ENCODE peak calls at places on chromosomes 16 and 17, in four cellular contexts. One of them, this sample, is unnamed. For H3K9me3, the result is how much of the 10 kb centered on the place peaks cover.

GRCh38 chr17:28853295-28853694 is 1.5 kb upstream of the ERAL1 start:
- DNase-seq in lower lobe of right lung: no peak
- DNase-seq in body of pancreas: no peak
- DNase-seq in left lung: no peak
- DNase-seq in this sample: no peak

GRCh38 chr17:79955167-79955549 is 80.5 kb downstream of the TBC1D16 start:
- DNase-seq in lower lobe of right lung: peak
- DNase-seq in left lung: peak
- DNase-seq in body of pancreas: peak
- DNase-seq in this sample: peak

GRCh38 chr17:75096082-75096625 is 8.4 kb downstream of the SLC16A5 start:
- DNase-seq in body of pancreas: peak
- DNase-seq in left lung: peak
- DNase-seq in lower lobe of right lung: peak
- DNase-seq in this sample: no peak

GRCh38 chr17:56142325-56142724 is 10.9 kb upstream of the ANKFN1 start:
- DNase-seq in body of pancreas: peak
- DNase-seq in lower lobe of right lung: no peak
- DNase-seq in left lung: no peak
- DNase-seq in this sample: no peak

GRCh38 chr16:30120340-30121105 is 2.5 kb downstream of the MAPK3 start:
- DNase-seq in lower lobe of right lung: no peak
- DNase-seq in body of pancreas: no peak
- DNase-seq in left lung: no peak
- DNase-seq in this sample: no peak

GRCh38 chr16:64362193-64362592 is 759.7 kb downstream of the CDH11 start:
- DNase-seq in body of pancreas: no peak
- DNase-seq in lower lobe of right lung: no peak
- DNase-seq in left lung: no peak
- DNase-seq in this sample: no peak

GRCh38 chr17:38584350-38584925 is 21.3 kb downstream of the SRCIN1 start:
- DNase-seq in lower lobe of right lung: peak
- DNase-seq in body of pancreas: peak
- DNase-seq in left lung: peak
- DNase-seq in this sample: no peak

GRCh38 chr16:66662445-66663194 is 33.9 kb downstream of the CMTM4 start:
- DNase-seq in left lung: no peak
- DNase-seq in lower lobe of right lung: no peak
- DNase-seq in body of pancreas: no peak
- DNase-seq in this sample: no peak

GRCh38 chr17:40556198-40556661 is 9.0 kb downstream of the CCR7 start:
- DNase-seq in left lung: no peak
- DNase-seq in body of pancreas: no peak
- DNase-seq in lower lobe of right lung: no peak
- DNase-seq in this sample: no peak

GRCh38 chr17:50363217-50364060 is 9.5 kb downstream of the MRPL27 start:
- DNase-seq in lower lobe of right lung: no peak
- DNase-seq in body of pancreas: no peak
- DNase-seq in left lung: no peak
- DNase-seq in this sample: no peak

GRCh38 chr17:81838753-81839255 is 4.0 kb upstream of the PPP1R27 start:
- DNase-seq in lower lobe of right lung: no peak
- DNase-seq in body of pancreas: no peak
- DNase-seq in left lung: no peak
- DNase-seq in this sample: no peak

GRCh38 chr17:27810211-27810901 is 10.0 kb upstream of the NOS2 start:
- DNase-seq in left lung: no peak
- DNase-seq in lower lobe of right lung: no peak
- DNase-seq in body of pancreas: no peak
- DNase-seq in this sample: no peak

GRCh38 chr17:31678431-31678830 is 180.6 kb downstream of the COPRS start:
- DNase-seq in lower lobe of right lung: no peak
- DNase-seq in body of pancreas: no peak
- DNase-seq in left lung: no peak
- DNase-seq in this sample: peak

GRCh38 chr16:71707199-71707598 is 17.3 kb downstream of the PHLPP2 start:
- DNase-seq in body of pancreas: no peak
- DNase-seq in lower lobe of right lung: no peak
- DNase-seq in left lung: no peak
- DNase-seq in this sample: no peak

GRCh38 chr17:68580236-68580903 is 20.8 kb downstream of the FAM20A start:
- DNase-seq in lower lobe of right lung: peak
- DNase-seq in left lung: peak
- DNase-seq in body of pancreas: no peak
- DNase-seq in this sample: peak

GRCh38 chr17:63841350-63842172 is 924 bp downstream of the SMARCD2 start:
- DNase-seq in body of pancreas: peak
- DNase-seq in lower lobe of right lung: peak
- DNase-seq in left lung: peak
- DNase-seq in this sample: peak

GRCh38 chr17:28545141-28545503 is 7.3 kb downstream of the UNC119 start:
- DNase-seq in lower lobe of right lung: no peak
- DNase-seq in left lung: no peak
- DNase-seq in body of pancreas: no peak
- DNase-seq in this sample: no peak

GRCh38 chr17:7217113-7217987 is 2.3 kb downstream of the DLG4 start:
- DNase-seq in lower lobe of right lung: no peak
- DNase-seq in left lung: no peak
- DNase-seq in body of pancreas: peak
- DNase-seq in this sample: no peak

GRCh38 chr16:28131210-28131609 is 67.7 kb upstream of the GSG1L start:
- DNase-seq in body of pancreas: no peak
- DNase-seq in lower lobe of right lung: no peak
- DNase-seq in left lung: no peak
- DNase-seq in this sample: no peak

GRCh38 chr16:2008009-2008526 is 1.6 kb downstream of the ZNF598 start:
- DNase-seq in body of pancreas: peak
- DNase-seq in left lung: peak
- DNase-seq in lower lobe of right lung: no peak
- DNase-seq in this sample: no peak

GRCh38 chr16:57374067-57374534 is 1.8 kb downstream of the CX3CL1 start:
- DNase-seq in left lung: no peak
- DNase-seq in body of pancreas: no peak
- DNase-seq in lower lobe of right lung: no peak
- DNase-seq in this sample: no peak

GRCh38 chr17:58318627-58319180 is 9.9 kb downstream of the TSPOAP1 start:
- DNase-seq in left lung: no peak
- DNase-seq in body of pancreas: no peak
- DNase-seq in lower lobe of right lung: peak
- DNase-seq in this sample: no peak

GRCh38 chr16:50571786-50572185 is 23.6 kb downstream of the NKD1 start:
- DNase-seq in left lung: no peak
- DNase-seq in lower lobe of right lung: no peak
- DNase-seq in body of pancreas: no peak
- DNase-seq in this sample: no peak

GRCh38 chr16:1976216-1976520 is 4.3 kb downstream of the TBL3 start:
- DNase-seq in lower lobe of right lung: no peak
- DNase-seq in left lung: no peak
- DNase-seq in body of pancreas: no peak
- DNase-seq in this sample: no peak

GRCh38 chr17:4932756-4933155 is 679 bp downstream of the GP1BA start:
- DNase-seq in body of pancreas: no peak
- DNase-seq in left lung: peak
- DNase-seq in lower lobe of right lung: no peak
- DNase-seq in this sample: no peak

GRCh38 chr16:25978227-25978626 is 286.5 kb downstream of the HS3ST4 start:
- DNase-seq in lower lobe of right lung: no peak
- DNase-seq in left lung: no peak
- DNase-seq in body of pancreas: peak
- DNase-seq in this sample: no peak

GRCh38 chr17:3926860-3927627 is 10.8 kb upstream of the P2RX1 start:
- DNase-seq in lower lobe of right lung: no peak
- DNase-seq in body of pancreas: no peak
- DNase-seq in left lung: no peak
- DNase-seq in this sample: no peak

GRCh38 chr17:17125136-17126084 is 80.7 kb downstream of the PLD6 start:
- DNase-seq in lower lobe of right lung: peak
- DNase-seq in body of pancreas: no peak
- DNase-seq in left lung: peak
- DNase-seq in this sample: no peak

GRCh38 chr16:78932395-78932794 is 668.1 kb downstream of the MAF start:
- DNase-seq in lower lobe of right lung: peak
- DNase-seq in left lung: no peak
- DNase-seq in body of pancreas: no peak
- DNase-seq in this sample: no peak

GRCh38 chr16:56355786-56356275 is 69.5 kb downstream of the AMFR start:
- DNase-seq in body of pancreas: peak
- DNase-seq in lower lobe of right lung: peak
- DNase-seq in left lung: peak
- DNase-seq in this sample: peak

GRCh38 chr16:9539346-9539745 is 447.9 kb downstream of the HAPSTR1 start:
- DNase-seq in left lung: no peak
- DNase-seq in lower lobe of right lung: no peak
- DNase-seq in body of pancreas: no peak
- DNase-seq in this sample: no peak

GRCh38 chr17:4849011-4849536 is 15.9 kb downstream of the MINK1 start:
- DNase-seq in lower lobe of right lung: no peak
- DNase-seq in body of pancreas: no peak
- DNase-seq in left lung: no peak
- DNase-seq in this sample: no peak

DNA sequence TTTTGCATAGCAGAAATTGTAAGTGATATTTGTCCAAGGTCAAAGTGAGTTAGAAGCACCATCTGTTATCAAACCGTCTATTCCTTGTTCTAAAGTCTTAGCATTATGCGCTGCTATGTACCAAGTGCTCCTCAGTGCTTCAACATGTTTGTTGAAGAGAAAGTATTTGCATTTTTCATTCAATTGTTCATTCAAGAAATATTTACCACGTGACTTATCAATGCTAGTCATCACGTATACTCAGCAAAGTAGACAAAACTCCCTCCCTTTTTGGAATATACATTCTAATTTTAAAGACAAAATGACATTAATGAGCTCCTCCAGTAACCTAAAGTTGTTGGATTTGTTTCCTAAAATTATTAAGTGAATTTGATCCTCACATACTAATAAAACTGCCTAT is 388.0 kb upstream of the CDH8 start:
- DNase-seq in left lung: no peak
- DNase-seq in lower lobe of right lung: no peak
- DNase-seq in body of pancreas: no peak
- DNase-seq in this sample: no peak
- H3K9me3 ChIP-seq in left lung: under half
- H3K9me3 ChIP-seq in lower lobe of right lung: under half
- H3K9me3 ChIP-seq in body of pancreas: under half
- H3K9me3 ChIP-seq in this sample: under half

GRCh38 chr16:12798171-12798570 is 5.5 kb downstream of the CPPED1 start:
- DNase-seq in left lung: no peak
- DNase-seq in lower lobe of right lung: no peak
- DNase-seq in body of pancreas: no peak
- DNase-seq in this sample: no peak
- H3K9me3 ChIP-seq in left lung: under half
- H3K9me3 ChIP-seq in lower lobe of right lung: under half
- H3K9me3 ChIP-seq in body of pancreas: under half
- H3K9me3 ChIP-seq in this sample: under half

GRCh38 chr17:43349142-43349541 is 49.7 kb upstream of the ARL4D start:
- DNase-seq in left lung: no peak
- DNase-seq in lower lobe of right lung: no peak
- DNase-seq in body of pancreas: no peak
- DNase-seq in this sample: no peak
- H3K9me3 ChIP-seq in left lung: under half
- H3K9me3 ChIP-seq in lower lobe of right lung: under half
- H3K9me3 ChIP-seq in body of pancreas: under half
- H3K9me3 ChIP-seq in this sample: under half

GRCh38 chr17:83175551-83176271 is 96.3 kb downstream of the METRNL start:
- DNase-seq in body of pancreas: no peak
- DNase-seq in lower lobe of right lung: no peak
- DNase-seq in left lung: no peak
- DNase-seq in this sample: no peak

GRCh38 chr17:83176272-83176955 is 97.0 kb downstream of the METRNL start:
- DNase-seq in lower lobe of right lung: no peak
- DNase-seq in body of pancreas: no peak
- DNase-seq in left lung: peak
- DNase-seq in this sample: no peak

GRCh38 chr17:83173180-83173996 is 94.0 kb downstream of the METRNL start:
- DNase-seq in lower lobe of right lung: no peak
- DNase-seq in body of pancreas: no peak
- DNase-seq in left lung: peak
- DNase-seq in this sample: no peak

GRCh38 chr17:83173997-83174858 is 94.8 kb downstream of the METRNL start:
- DNase-seq in lower lobe of right lung: no peak
- DNase-seq in body of pancreas: peak
- DNase-seq in left lung: peak
- DNase-seq in this sample: peak

GRCh38 chr17:83174859-83175550 is 95.6 kb downstream of the METRNL start:
- DNase-seq in left lung: no peak
- DNase-seq in lower lobe of right lung: no peak
- DNase-seq in body of pancreas: no peak
- DNase-seq in this sample: no peak
- H3K9me3 ChIP-seq in left lung: under half
- H3K9me3 ChIP-seq in lower lobe of right lung: under half
- H3K9me3 ChIP-seq in body of pancreas: under half
- H3K9me3 ChIP-seq in this sample: under half

GRCh38 chr16:63008688-63009087 is 972.5 kb upstream of the CDH8 start:
- DNase-seq in body of pancreas: no peak
- DNase-seq in lower lobe of right lung: no peak
- DNase-seq in left lung: no peak
- DNase-seq in this sample: no peak
- H3K9me3 ChIP-seq in body of pancreas: under half
- H3K9me3 ChIP-seq in lower lobe of right lung: under half
- H3K9me3 ChIP-seq in left lung: under half
- H3K9me3 ChIP-seq in this sample: under half

GRCh38 chr17:53061446-53061845 is 761.3 kb upstream of the KIF2B start:
- DNase-seq in lower lobe of right lung: no peak
- DNase-seq in left lung: no peak
- DNase-seq in body of pancreas: no peak
- DNase-seq in this sample: no peak

GRCh38 chr17:53058031-53058430 is 764.7 kb upstream of the KIF2B start:
- DNase-seq in lower lobe of right lung: no peak
- DNase-seq in left lung: no peak
- DNase-seq in body of pancreas: no peak
- DNase-seq in this sample: no peak
- H3K9me3 ChIP-seq in lower lobe of right lung: under half
- H3K9me3 ChIP-seq in left lung: under half
- H3K9me3 ChIP-seq in body of pancreas: under half
- H3K9me3 ChIP-seq in this sample: under half

GRCh38 chr16:55039511-55039910 is 108.8 kb downstream of the IRX5 start:
- DNase-seq in lower lobe of right lung: no peak
- DNase-seq in body of pancreas: no peak
- DNase-seq in left lung: no peak
- DNase-seq in this sample: peak
- H3K9me3 ChIP-seq in lower lobe of right lung: under half
- H3K9me3 ChIP-seq in body of pancreas: under half
- H3K9me3 ChIP-seq in left lung: under half
- H3K9me3 ChIP-seq in this sample: under half

This sample was measured in suprapubic skin.